ENCODE peak calls at places on chromosomes 13 and 19, in nine cellular contexts. A is heart right ventricle; B is cerebellar nuclear complex; R is left colon; X is NCI-H1417; U is Karpas-422; M is activated CD4-positive, alpha-beta T cell treated with anti-CD3 and anti-CD28 coated beads, Interleukin-2, amount 50 U/mL, for 1 hour; P is naive B cell; D is T-helper 1 cell. I is an unnamed sample.

GRCh38 chr19:4066682-4067395 is at the start of gene ZBTB7A:
- DNase-seq in A (peak), B (no peak), R (peak), X (peak), U (peak), M (peak), P (peak), D (peak), I (peak)

GRCh38 chr13:18948664-18949488 is 232.7 kb downstream of the TUBA3C start:
- DNase-seq in A (no peak), B (no peak), R (no peak), X (no peak), U (no peak), M (no peak), P (no peak), D (no peak), I (no peak)

GRCh38 chr19:36030264-36031148 is 2.2 kb downstream of the CLIP3 start:
- DNase-seq in A (no peak), B (no peak), R (no peak), X (no peak), U (no peak), M (no peak), P (no peak), D (no peak), I (no peak)

GRCh38 chr19:12137541-12137940 is 2.6 kb downstream of the ZNF20 start:
- DNase-seq in A (no peak), B (no peak), R (no peak), X (no peak), U (peak), M (peak), P (peak), D (no peak), I (no peak)

GRCh38 chr19:4503224-4504170 is 14.8 kb downstream of the PLIN4 start:
- DNase-seq in A (no peak), B (no peak), R (no peak), X (no peak), U (no peak), M (no peak), P (no peak), D (no peak), I (no peak)

GRCh38 chr19:7067716-7068115 is 1.8 kb upstream of the ZNF557 start:
- DNase-seq in A (no peak), B (no peak), R (no peak), X (no peak), U (no peak), M (no peak), P (no peak), D (no peak), I (no peak)

GRCh38 chr13:49443689-49444516 is at the start of the genes CAB39L and SETDB2:
- DNase-seq in A (peak), B (peak), R (peak), X (peak), U (peak), M (peak), P (peak), D (peak), I (peak)

GRCh38 chr19:58237324-58237723 is 8.6 kb downstream of the ZNF544 start:
- DNase-seq in A (no peak), B (no peak), R (no peak), X (no peak), U (no peak), M (no peak), P (no peak), D (no peak), I (no peak)

GRCh38 chr19:35869327-35870123 is 1.2 kb downstream of the APLP1 start:
- DNase-seq in A (peak), B (peak), R (peak), X (peak), U (peak), M (peak), P (peak), D (peak), I (peak)

GRCh38 chr19:33368074-33368864 is 5.2 kb upstream of the CEBPG start:
- DNase-seq in A (no peak), B (no peak), R (no peak), X (no peak), U (no peak), M (no peak), P (no peak), D (no peak), I (no peak)

GRCh38 chr13:21326155-21327030 is 132.7 kb downstream of the ZDHHC20 start:
- DNase-seq in A (no peak), B (no peak), R (peak), X (no peak), U (no peak), M (no peak), P (no peak), D (no peak), I (no peak)

GRCh38 chr13:39571502-39572092 is 31.4 kb downstream of the LHFPL6 start:
- DNase-seq in A (peak), B (no peak), R (no peak), X (no peak), U (no peak), M (no peak), P (no peak), D (no peak), I (no peak)

GRCh38 chr19:7505682-7506384 is 10.1 kb upstream of the ZNF358 start:
- DNase-seq in A (no peak), B (no peak), R (peak), X (peak), U (no peak), M (no peak), P (no peak), D (no peak), I (no peak)

GRCh38 chr13:96090240-96091101 is 564 bp downstream of the HS6ST3 start:
- DNase-seq in A (no peak), B (no peak), R (peak), X (peak), U (no peak), M (no peak), P (no peak), D (no peak), I (no peak)

GRCh38 chr19:6551607-6552450 is 21.0 kb downstream of the TNFSF9 start:
- DNase-seq in A (no peak), B (no peak), R (peak), X (no peak), U (peak), M (peak), P (no peak), D (peak), I (no peak)

GRCh38 chr19:32404213-32404938 is 1.2 kb upstream of the DPY19L3 start:
- DNase-seq in A (no peak), B (no peak), R (peak), X (no peak), U (no peak), M (no peak), P (no peak), D (no peak), I (no peak)

GRCh38 chr19:2807379-2808128 is 12.1 kb upstream of the ZNF554 start:
- DNase-seq in A (no peak), B (no peak), R (no peak), X (no peak), U (no peak), M (no peak), P (no peak), D (no peak), I (no peak)

GRCh38 chr13:97391201-97391600 is 42.8 kb upstream of the RAP2A start:
- DNase-seq in A (no peak), B (no peak), R (no peak), X (no peak), U (no peak), M (no peak), P (no peak), D (no peak), I (no peak)

GRCh38 chr19:2327773-2328400 is 499 bp downstream of the LSM7 start:
- DNase-seq in A (no peak), B (no peak), R (peak), X (no peak), U (peak), M (peak), P (peak), D (peak), I (peak)

GRCh38 chr13:98576963-98577822 is at the start of gene STK24:
- DNase-seq in A (peak), B (no peak), R (peak), X (peak), U (peak), M (peak), P (peak), D (peak), I (peak)

GRCh38 chr13:76929320-76929719 is 19.0 kb upstream of the ACOD1 start:
- DNase-seq in A (no peak), B (no peak), R (no peak), X (no peak), U (no peak), M (no peak), P (no peak), D (no peak), I (no peak)

GRCh38 chr19:35796645-35797542 is 15.8 kb downstream of the PRODH2 start:
- DNase-seq in A (no peak), B (no peak), R (no peak), X (no peak), U (no peak), M (no peak), P (no peak), D (no peak), I (no peak)

GRCh38 chr13:36163303-36163702 is 32.1 kb upstream of the DCLK1 start:
- DNase-seq in A (no peak), B (no peak), R (no peak), X (peak), U (no peak), M (no peak), P (no peak), D (no peak), I (no peak)

GRCh38 chr19:17327654-17328516 is 6.8 kb downstream of the ANO8 start:
- DNase-seq in A (no peak), B (no peak), R (peak), X (no peak), U (peak), M (peak), P (peak), D (peak), I (peak)

GRCh38 chr19:9883231-9883758 is 48.2 kb downstream of the PIN1 start:
- DNase-seq in A (no peak), B (no peak), R (no peak), X (no peak), U (no peak), M (no peak), P (no peak), D (no peak), I (no peak)

GRCh38 chr13:39282400-39282972 is 244.2 kb downstream of the NHLRC3 start:
- DNase-seq in A (no peak), B (no peak), R (no peak), X (no peak), U (no peak), M (no peak), P (no peak), D (no peak), I (no peak)

GRCh38 chr13:110957181-110957884 is 42.5 kb upstream of the ANKRD10 start:
- DNase-seq in A (no peak), B (no peak), R (no peak), X (no peak), U (peak), M (no peak), P (no peak), D (no peak), I (no peak)

GRCh38 chr13:101144808-101145419 is 271.4 kb downstream of the NALCN start:
- DNase-seq in A (no peak), B (no peak), R (no peak), X (peak), U (peak), M (no peak), P (peak), D (peak), I (no peak)

GRCh38 chr13:79384022-79384610 is 21.9 kb downstream of the RBM26 start:
- DNase-seq in A (no peak), B (no peak), R (peak), X (no peak), U (no peak), M (no peak), P (no peak), D (no peak), I (no peak)

GRCh38 chr13:50592412-50593145 is 250.9 kb downstream of the DLEU7 start:
- DNase-seq in A (no peak), B (no peak), R (no peak), X (no peak), U (no peak), M (no peak), P (no peak), D (no peak), I (no peak)

GRCh38 chr13:75787249-75787940 is 151.3 kb downstream of the LMO7 start:
- DNase-seq in A (no peak), B (no peak), R (no peak), X (no peak), U (no peak), M (no peak), P (no peak), D (no peak), I (no peak)

GRCh38 chr19:45130888-45131615 is 29.7 kb downstream of the NKPD1 start:
- DNase-seq in A (no peak), B (no peak), R (peak), X (peak), U (peak), M (no peak), P (no peak), D (no peak), I (no peak)

GRCh38 chr19:3142292-3142670 is 6.4 kb downstream of the GNA15 start:
- DNase-seq in A (no peak), B (no peak), R (no peak), X (no peak), U (no peak), M (no peak), P (no peak), D (no peak), I (no peak)

GRCh38 chr19:13553880-13554400 is 47.7 kb upstream of the CACNA1A start:
- DNase-seq in A (no peak), B (no peak), R (no peak), X (no peak), U (no peak), M (no peak), P (no peak), D (no peak), I (no peak)

GRCh38 chr13:24183741-24184182 is 23.2 kb downstream of the SPATA13 start:
- DNase-seq in A (no peak), B (no peak), R (peak), X (no peak), U (no peak), M (no peak), P (no peak), D (no peak), I (no peak)

GRCh38 chr13:51688937-51689336 is 104.7 kb downstream of the WDFY2 start:
- DNase-seq in A (no peak), B (no peak), R (no peak), X (no peak), U (no peak), M (no peak), P (no peak), D (no peak), I (no peak)

GRCh38 chr13:105847532-105848295 is 687.7 kb downstream of the EFNB2 start:
- DNase-seq in A (no peak), B (no peak), R (no peak), X (peak), U (no peak), M (no peak), P (no peak), D (no peak), I (no peak)

GRCh38 chr19:39172700-39173501 is 23.9 kb upstream of the NCCRP1 start:
- DNase-seq in A (no peak), B (no peak), R (no peak), X (no peak), U (no peak), M (no peak), P (no peak), D (no peak), I (no peak)